ENCODE peak calls at places on chromosome 14, in ten cellular contexts. E is upper lobe of right lung; M is mesendoderm; U is CD8-positive, alpha-beta memory T cell; L is cardiac muscle cell; B is effector memory CD4-positive, alpha-beta T cell; Q is pancreas; F is endodermal cell; X is fibroblast of lung; R is GM23338. J is an unnamed sample.

GRCh38 chr14:63228221-63228620 is 24.0 kb downstream of the RHOJ start:
- DNase-seq in Q (no peak), U (no peak), M (no peak), B (no peak), F (no peak), X (no peak), R (no peak), L (no peak), E (no peak), J (no peak)

GRCh38 chr14:53599221-53599945 is 357.2 kb downstream of the BMP4 start:
- DNase-seq in R (peak), F (no peak), Q (no peak), X (peak), L (no peak), M (peak), B (no peak), E (no peak), U (no peak), J (no peak)

GRCh38 chr14:103561381-103562134 is 899 bp downstream of the BAG5 start:
- DNase-seq in B (no peak), M (peak), X (peak), U (peak), F (peak), L (peak), E (peak), Q (no peak), R (peak), J (no peak)

GRCh38 chr14:100532916-100533630 is 54.1 kb downstream of the BEGAIN start:
- DNase-seq in Q (peak), U (no peak), R (no peak), M (no peak), B (no peak), L (no peak), F (no peak), X (peak), E (peak), J (no peak)

GRCh38 chr14:26866741-26867140 is 268.9 kb upstream of the NOVA1 start:
- DNase-seq in M (no peak), U (no peak), L (no peak), B (no peak), Q (no peak), E (no peak), R (no peak), F (no peak), X (no peak), J (no peak)

GRCh38 chr14:72801381-72801812 is 92.5 kb downstream of the DPF3 start:
- DNase-seq in X (peak), F (no peak), E (no peak), Q (no peak), M (no peak), L (no peak), B (no peak), U (no peak), R (no peak), J (no peak)

GRCh38 chr14:80549141-80549540 is 337.8 kb upstream of the DIO2 start:
- DNase-seq in B (no peak), U (no peak), Q (no peak), E (no peak), R (no peak), L (no peak), F (no peak), M (no peak), X (peak), J (no peak)

GRCh38 chr14:77024171-77024627 is 4.3 kb downstream of the IRF2BPL start:
- DNase-seq in Q (no peak), U (peak), X (peak), B (peak), F (peak), E (no peak), L (peak), R (peak), M (peak), J (peak)

GRCh38 chr14:89493877-89494634 is 77.0 kb upstream of the FOXN3 start:
- DNase-seq in E (no peak), L (no peak), M (no peak), B (no peak), R (peak), Q (no peak), X (peak), F (no peak), U (no peak), J (no peak)

GRCh38 chr14:54047645-54048308 is 91.2 kb upstream of the BMP4 start:
- DNase-seq in M (no peak), Q (no peak), U (no peak), L (no peak), X (no peak), B (no peak), F (no peak), E (no peak), R (no peak), J (no peak)

GRCh38 chr14:51652168-51653095 is 722 bp downstream of the FRMD6 start:
- DNase-seq in L (no peak), B (peak), U (no peak), R (peak), E (no peak), M (peak), Q (no peak), F (peak), X (peak), J (no peak)

GRCh38 chr14:56198438-56198837 is 80.2 kb downstream of the PELI2 start:
- DNase-seq in U (no peak), X (no peak), E (no peak), R (no peak), B (no peak), F (no peak), L (no peak), M (no peak), Q (no peak), J (no peak)
- H3K27ac ChIP-seq in U (peak), X (peak), E (no peak), R (no peak), B (no peak), F (no peak), L (no peak), M (no peak), Q (no peak), J (no peak)

DNA sequence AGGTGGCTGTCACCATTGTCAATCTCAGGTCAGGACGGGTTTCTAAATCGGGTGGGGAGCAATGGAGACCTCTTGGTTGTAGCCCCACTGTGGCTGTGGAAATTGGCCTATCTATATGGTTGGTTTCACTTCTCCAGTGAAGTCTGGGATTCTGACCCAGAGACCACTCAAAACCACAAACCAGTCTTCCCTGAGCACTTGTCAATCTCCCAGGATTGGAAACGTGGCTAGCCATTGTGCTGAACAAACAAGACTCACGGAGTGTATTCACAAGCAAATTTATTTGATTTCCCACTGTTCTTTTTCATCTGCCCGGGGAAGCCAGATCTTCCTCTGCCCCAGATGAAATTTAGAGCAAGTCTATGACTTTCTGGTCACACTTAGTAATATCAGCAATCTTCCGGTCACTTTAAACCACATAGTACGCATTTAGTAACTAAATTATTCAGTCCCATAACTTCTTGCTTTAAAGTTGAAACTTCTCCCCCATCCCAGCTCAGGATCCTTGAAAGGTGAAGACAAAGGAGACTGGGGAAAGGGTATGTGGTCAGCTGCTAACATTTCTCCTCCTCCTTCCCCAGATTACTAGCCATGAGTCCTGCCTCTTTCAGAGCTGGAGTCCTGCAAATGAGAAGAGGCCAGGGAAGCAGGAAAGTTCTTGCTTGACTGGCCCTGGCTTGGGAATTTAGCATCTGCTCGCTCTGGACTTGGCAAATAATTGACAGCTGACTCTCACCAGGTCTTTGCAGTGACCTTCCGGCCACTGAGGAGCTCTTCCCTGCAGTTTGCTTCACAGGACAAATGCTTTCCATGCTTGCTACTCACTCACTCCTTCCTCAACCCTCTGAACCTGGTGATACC is 123.2 kb upstream of the MAX start:
- DNase-seq in F (no peak), M (no peak), U (no peak), B (no peak), L (no peak), E (no peak), X (no peak), Q (peak), R (no peak), J (no peak)
- H3K27ac ChIP-seq in F (peak), M (peak), U (no peak), B (no peak), L (no peak), E (no peak), X (no peak), Q (peak), R (no peak), J (peak)

DNA sequence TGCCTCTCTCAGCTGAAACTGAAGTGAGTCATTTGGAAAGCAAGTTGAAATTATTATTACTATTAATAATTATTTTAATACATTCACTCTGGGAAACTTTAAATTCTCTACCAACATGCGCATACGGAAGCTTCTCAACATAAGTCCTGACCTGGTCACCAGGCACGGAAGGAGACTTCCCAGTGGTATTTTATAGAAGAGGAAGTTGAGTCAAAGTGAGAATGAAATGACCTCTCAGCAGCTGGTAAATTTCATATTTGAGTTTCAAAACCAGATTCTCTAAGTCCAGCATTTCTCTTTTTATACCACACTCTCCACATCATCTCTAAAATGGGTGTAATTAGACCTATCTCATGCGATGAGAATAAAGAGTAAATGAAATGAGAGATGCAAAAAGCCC is 747.4 kb downstream of the VRK1 start:
- DNase-seq in F (no peak), M (no peak), R (no peak), L (no peak), X (no peak), Q (no peak), B (no peak), U (no peak), E (no peak), J (no peak)
- H3K27ac ChIP-seq in F (no peak), M (no peak), R (no peak), L (no peak), X (no peak), Q (no peak), B (no peak), U (no peak), E (no peak), J (no peak)

GRCh38 chr14:68687746-68688145 is 105.1 kb downstream of the ZFP36L1 start:
- DNase-seq in L (no peak), R (no peak), M (peak), B (no peak), F (no peak), Q (no peak), X (peak), U (no peak), E (peak), J (no peak)
- H3K27ac ChIP-seq in L (no peak), R (no peak), M (no peak), B (no peak), F (no peak), Q (no peak), X (no peak), U (no peak), E (no peak), J (no peak)

GRCh38 chr14:91770185-91770584 is 38.3 kb upstream of the CATSPERB start:
- DNase-seq in F (no peak), L (no peak), R (no peak), E (no peak), B (no peak), M (no peak), X (no peak), U (no peak), Q (no peak), J (no peak)
- H3K27ac ChIP-seq in F (no peak), L (no peak), R (no peak), E (no peak), B (no peak), M (no peak), X (no peak), U (no peak), Q (no peak), J (no peak)

GRCh38 chr14:39158222-39158858 is 11.8 kb downstream of the TRAPPC6B start:
- DNase-seq in M (no peak), Q (no peak), E (no peak), R (no peak), B (no peak), L (no peak), F (no peak), U (no peak), X (no peak), J (no peak)

GRCh38 chr14:39160494-39160893 is 9.6 kb downstream of the TRAPPC6B start:
- DNase-seq in U (no peak), L (no peak), E (no peak), B (no peak), R (no peak), F (no peak), M (no peak), X (no peak), Q (no peak), J (no peak)

DNA sequence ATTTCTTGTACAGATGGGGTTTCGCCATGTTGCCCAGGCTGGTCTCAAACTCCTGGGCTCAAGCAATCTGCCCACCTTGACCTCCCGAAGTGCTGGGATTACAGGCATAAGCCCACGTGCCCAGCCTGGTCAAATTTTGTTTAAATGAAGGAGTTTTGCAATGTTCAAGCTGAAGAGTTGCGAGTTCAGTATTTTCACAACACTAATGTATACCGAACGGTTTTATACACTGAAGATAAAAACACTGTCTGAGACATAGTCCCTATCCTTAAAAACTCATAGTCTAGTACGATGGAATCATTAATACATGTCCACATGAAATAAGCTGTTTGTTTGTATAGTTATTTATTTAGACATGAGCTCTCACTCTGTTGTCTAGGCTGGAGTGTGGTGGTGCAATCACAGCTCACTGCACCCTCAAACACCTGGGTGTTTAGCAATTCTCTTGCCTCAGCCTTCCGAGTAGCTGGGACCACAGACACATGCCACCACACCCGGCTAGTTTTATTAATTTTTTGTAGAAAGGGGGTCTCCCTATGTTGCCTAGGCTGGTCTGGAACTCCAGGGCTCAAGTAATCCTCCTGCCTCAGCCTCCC is 15.4 kb downstream of the TRAPPC6B start:
- DNase-seq in R (no peak), Q (no peak), L (no peak), B (no peak), X (no peak), F (no peak), M (no peak), U (no peak), E (peak), J (no peak)
- H3K27ac ChIP-seq in R (no peak), Q (no peak), L (no peak), B (no peak), X (no peak), F (no peak), M (no peak), U (no peak), E (no peak), J (no peak)

GRCh38 chr14:85279407-85279806 is 250.5 kb upstream of the FLRT2 start:
- DNase-seq in F (no peak), M (no peak), R (no peak), E (no peak), Q (no peak), B (no peak), X (no peak), U (no peak), L (no peak), J (no peak)

GRCh38 chr14:85273099-85273677 is 256.8 kb upstream of the FLRT2 start:
- DNase-seq in L (no peak), U (no peak), F (no peak), M (no peak), Q (no peak), E (no peak), R (no peak), X (no peak), B (no peak), J (no peak)

GRCh38 chr14:85276829-85277228 is 253.1 kb upstream of the FLRT2 start:
- DNase-seq in Q (no peak), M (no peak), R (peak), E (no peak), F (no peak), L (peak), B (no peak), X (no peak), U (no peak), J (no peak)

DNA sequence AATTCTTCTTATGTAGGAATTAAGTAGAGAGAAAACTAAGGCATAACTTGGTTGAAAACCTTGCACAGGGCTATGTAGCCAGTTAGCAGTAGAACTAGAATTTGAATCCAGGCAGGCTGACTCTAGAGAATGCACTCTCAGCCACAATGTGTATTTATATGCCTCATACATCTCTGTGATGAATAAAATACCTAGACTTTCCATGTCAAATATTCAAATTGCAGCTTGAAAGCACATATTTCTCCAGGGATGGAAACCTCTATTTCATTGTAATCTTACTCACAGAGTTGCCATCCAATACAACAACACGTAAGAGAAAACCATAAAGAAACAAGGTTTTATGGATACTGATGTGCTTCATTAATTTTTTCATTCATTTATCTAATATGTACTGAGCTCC is 256.0 kb upstream of the FLRT2 start:
- DNase-seq in U (no peak), M (no peak), B (no peak), F (no peak), R (no peak), Q (no peak), E (no peak), X (no peak), L (no peak), J (no peak)
- H3K27ac ChIP-seq in U (no peak), M (no peak), B (no peak), F (no peak), R (no peak), Q (no peak), E (no peak), X (no peak), L (no peak), J (no peak)

GRCh38 chr14:74660167-74660566 is 48.1 kb upstream of the LTBP2 start:
- DNase-seq in R (no peak), Q (no peak), M (no peak), U (no peak), F (no peak), X (peak), E (no peak), B (no peak), L (no peak), J (no peak)
- H3K27ac ChIP-seq in R (no peak), Q (no peak), M (no peak), U (no peak), F (no peak), X (no peak), E (no peak), B (no peak), L (no peak), J (no peak)

J was measured in caudate nucleus.